ENCODE peak calls at places on chromosomes 3 and 15, in five cellular contexts. J is CD4-positive, alpha-beta T cell; L is nephron progenitor cell; A is psoas muscle; M is testis. S is an unnamed sample.

GRCh38 chr3:138479355-138479964 is 45.0 kb downstream of the ESYT3 start:
- DNase-seq in L (peak), J (no peak), M (peak), A (no peak), S (no peak)

GRCh38 chr15:54518145-54518941 is 540.1 kb downstream of the UNC13C start:
- DNase-seq in L (no peak), J (no peak), A (no peak), M (no peak), S (no peak)

GRCh38 chr3:69718832-69719231 is 20.4 kb upstream of the MITF start:
- DNase-seq in M (no peak), L (no peak), A (no peak), J (no peak), S (no peak)

GRCh38 chr3:32138545-32139104 is 32.2 kb downstream of the GPD1L start:
- DNase-seq in J (no peak), A (no peak), L (no peak), M (no peak), S (no peak)

GRCh38 chr3:106332884-106333283 is 464.1 kb upstream of the CBLB start:
- DNase-seq in J (no peak), M (no peak), A (no peak), L (no peak), S (no peak)

GRCh38 chr3:152470095-152470494 is 201.4 kb downstream of the MBNL1 start:
- DNase-seq in J (no peak), L (no peak), A (no peak), M (no peak), S (no peak)

GRCh38 chr3:177835008-177835407 is 637.7 kb upstream of the TBL1XR1 start:
- DNase-seq in A (no peak), J (no peak), L (peak), M (no peak), S (no peak)

GRCh38 chr3:172892158-172892557 is 141.6 kb downstream of the ECT2 start:
- DNase-seq in L (no peak), M (no peak), J (no peak), A (no peak), S (no peak)

GRCh38 chr15:78004222-78004727 is 73.2 kb downstream of the TBC1D2B start:
- DNase-seq in L (no peak), A (no peak), J (no peak), M (no peak), S (no peak)

GRCh38 chr15:39461536-39462140 is 119.2 kb upstream of the THBS1 start:
- DNase-seq in M (peak), L (no peak), J (no peak), A (peak), S (no peak)

GRCh38 chr15:60804551-60804950 is 325.6 kb upstream of the ICE2 start:
- DNase-seq in A (no peak), M (no peak), L (no peak), J (no peak), S (no peak)

GRCh38 chr15:99508807-99509311 is 56.9 kb upstream of the MEF2A start:
- DNase-seq in L (no peak), A (no peak), M (peak), J (no peak), S (no peak)

GRCh38 chr15:81955709-81956108 is 90.1 kb downstream of the MEX3B start:
- DNase-seq in L (no peak), M (no peak), J (no peak), A (no peak), S (no peak)

GRCh38 chr15:64599716-64600115 is 139.3 kb downstream of the ZNF609 start:
- DNase-seq in J (no peak), M (peak), A (no peak), L (no peak), S (no peak)

GRCh38 chr3:44511238-44511567 is 33.7 kb upstream of the ZNF445 start:
- DNase-seq in L (no peak), M (peak), A (no peak), J (no peak), S (no peak)

GRCh38 chr3:142925140-142925539 is 36.3 kb upstream of the PCOLCE2 start:
- DNase-seq in A (no peak), M (no peak), J (no peak), L (no peak), S (no peak)

GRCh38 chr3:153614131-153614530 is 452.1 kb downstream of the RAP2B start:
- DNase-seq in L (no peak), A (no peak), M (no peak), J (no peak), S (no peak)

GRCh38 chr3:99651561-99651960 is 13.2 kb downstream of the COL8A1 start:
- DNase-seq in J (no peak), M (no peak), L (no peak), A (no peak), S (no peak)

GRCh38 chr3:38706961-38707360 is 57.5 kb upstream of the SCN5A start:
- DNase-seq in A (no peak), J (no peak), M (no peak), L (no peak), S (no peak)

GRCh38 chr3:38713121-38713520 is 63.6 kb upstream of the SCN5A start:
- DNase-seq in A (no peak), L (no peak), J (no peak), M (no peak), S (no peak)

GRCh38 chr3:38702231-38702630 is 52.7 kb upstream of the SCN5A start:
- DNase-seq in A (no peak), J (no peak), M (no peak), L (no peak), S (no peak)

GRCh38 chr3:38711321-38711720 is 61.8 kb upstream of the SCN5A start:
- DNase-seq in L (no peak), A (no peak), J (no peak), M (no peak), S (no peak)

DNA sequence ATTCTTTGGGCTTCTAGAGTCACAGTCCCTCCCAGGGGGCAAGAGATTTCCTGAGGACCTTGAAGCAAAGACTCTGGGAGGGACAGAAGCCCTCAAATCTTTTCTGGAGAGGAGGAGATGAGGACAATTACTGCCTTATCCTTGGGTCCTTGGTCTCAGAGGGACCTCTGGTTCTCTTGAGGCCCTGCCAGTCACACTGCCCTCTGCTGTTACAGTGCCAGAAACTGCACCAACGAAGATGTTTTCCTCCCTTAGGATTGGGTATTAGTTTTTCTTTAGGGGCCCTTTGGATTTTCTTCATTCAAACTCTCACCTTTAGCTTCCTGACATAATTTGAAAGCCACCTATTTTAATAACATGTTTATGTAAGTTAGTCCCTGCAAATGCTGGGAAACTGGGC is 58.2 kb upstream of the SCN5A start:
- DNase-seq in L (no peak), A (no peak), J (no peak), M (peak), S (no peak)
- TF ChIP-seq CTCF in L (peak), A (no peak), J (no peak), M (no peak), S (no peak)

DNA sequence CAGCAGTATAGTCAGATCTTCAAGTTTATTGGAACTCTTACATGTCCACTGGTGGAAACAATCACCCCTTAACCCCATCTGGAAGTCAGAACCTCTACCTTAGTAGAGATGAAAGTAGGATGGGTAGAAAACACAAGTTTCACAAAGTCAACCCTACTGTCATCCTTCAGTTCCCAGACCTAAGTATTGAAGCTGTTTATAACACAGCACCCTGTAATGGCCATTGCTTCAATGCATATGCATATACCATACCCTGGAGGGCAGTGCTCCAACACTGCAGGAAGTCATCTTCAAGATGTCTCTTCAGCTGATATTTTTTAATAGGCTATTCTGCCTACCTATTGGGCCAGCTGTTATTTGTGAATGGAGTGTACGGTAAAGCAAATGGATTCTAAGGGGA is 241.3 kb downstream of the UBE2E2 start:
- DNase-seq in M (no peak), J (no peak), A (no peak), L (no peak), S (no peak)
- TF ChIP-seq CTCF in M (no peak), J (no peak), A (no peak), L (no peak), S (no peak)

DNA sequence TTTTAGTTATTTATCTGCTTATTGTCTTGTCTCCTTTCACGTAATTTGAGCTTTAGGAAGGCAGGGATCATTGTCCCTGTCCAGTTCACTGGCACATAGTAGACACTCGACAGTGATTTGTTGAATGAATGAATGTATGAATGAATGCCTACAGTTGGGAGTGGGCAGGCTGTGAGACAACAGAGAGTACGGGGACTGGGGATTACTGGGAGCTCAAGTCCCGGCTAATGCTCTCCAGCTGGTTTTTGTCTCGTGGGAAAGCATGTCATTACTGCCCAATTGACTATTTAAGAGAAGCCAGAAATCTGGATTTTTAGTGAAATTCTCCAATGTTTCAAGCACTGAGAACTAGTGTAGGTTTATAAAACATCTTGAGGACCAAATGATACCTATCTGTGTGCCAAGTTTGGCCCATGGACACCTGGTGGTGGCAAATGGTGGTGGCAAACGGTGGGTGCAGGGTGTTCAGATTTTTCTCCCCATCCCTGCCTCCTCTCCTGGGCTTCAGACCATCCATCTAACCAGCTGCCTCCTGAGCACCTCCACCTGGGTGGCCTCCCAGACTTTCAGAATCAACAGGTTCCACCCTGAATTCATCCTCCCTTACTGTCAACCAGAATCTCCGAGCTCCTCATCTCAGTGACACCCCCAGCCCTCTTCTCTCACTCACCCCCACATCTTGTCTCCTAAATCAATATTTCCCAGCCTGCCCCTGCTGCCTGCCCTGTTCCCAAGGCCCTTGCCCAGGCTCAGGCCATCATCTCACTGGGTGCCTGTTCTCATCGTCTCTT is 36.2 kb upstream of the TRH start:
- DNase-seq in J (no peak), A (no peak), M (no peak), L (no peak), S (no peak)
- TF ChIP-seq CTCF in J (no peak), A (no peak), M (peak), L (no peak), S (no peak)

GRCh38 chr3:72127213-72127612 is 342.3 kb upstream of the PROK2 start:
- DNase-seq in A (no peak), J (no peak), M (no peak), L (no peak), S (no peak)

GRCh38 chr3:72130565-72130964 is 345.6 kb upstream of the PROK2 start:
- DNase-seq in M (no peak), A (no peak), J (no peak), L (no peak), S (no peak)

GRCh38 chr3:72128906-72129305 is 344.0 kb upstream of the PROK2 start:
- DNase-seq in M (no peak), A (no peak), L (no peak), J (no peak), S (no peak)

GRCh38 chr3:72127843-72128242 is 342.9 kb upstream of the PROK2 start:
- DNase-seq in M (no peak), A (no peak), L (no peak), J (no peak), S (no peak)

DNA sequence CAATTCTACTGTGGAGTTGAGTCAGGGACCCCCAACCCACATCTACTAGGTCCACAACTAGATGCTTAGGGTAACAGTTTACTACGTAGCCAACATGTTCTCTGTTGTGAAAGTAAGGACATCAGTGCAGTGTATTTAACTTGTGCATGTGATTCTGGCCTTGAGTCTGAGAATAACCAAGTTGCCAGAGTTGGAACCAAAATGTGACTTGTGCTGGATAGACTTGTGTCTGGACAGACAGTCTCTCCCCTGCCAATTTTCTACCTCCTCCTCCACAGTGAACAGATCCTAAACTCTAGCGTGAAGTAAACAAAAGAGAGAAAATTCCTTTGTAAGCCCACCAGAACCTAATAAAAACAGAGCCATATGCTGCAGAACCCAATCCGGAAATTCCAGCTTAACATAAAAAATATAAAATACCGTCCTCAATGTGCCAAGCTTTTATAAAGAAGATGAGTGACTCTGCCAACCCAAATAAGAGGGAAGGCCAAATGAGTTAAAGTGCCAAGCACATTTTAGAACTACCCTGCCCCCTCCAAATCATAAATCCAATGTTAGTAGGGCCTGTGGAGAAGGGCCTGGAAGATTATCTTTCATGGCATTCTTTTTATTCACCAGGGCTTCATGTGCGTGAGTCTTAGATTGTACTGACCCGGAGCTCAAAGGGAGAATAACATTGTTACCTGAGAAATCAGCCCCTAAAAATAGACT is 344.6 kb upstream of the PROK2 start:
- DNase-seq in A (no peak), L (no peak), J (no peak), M (no peak), S (no peak)
- TF ChIP-seq CTCF in A (no peak), L (no peak), J (no peak), M (no peak), S (no peak)

GRCh38 chr3:63328386-63328785 is 50.3 kb downstream of the SYNPR start:
- DNase-seq in M (no peak), A (no peak), L (no peak), J (no peak), S (no peak)

GRCh38 chr3:63331520-63331919 is 53.4 kb downstream of the SYNPR start:
- DNase-seq in L (no peak), J (no peak), A (no peak), M (no peak), S (no peak)

GRCh38 chr3:63333815-63334214 is 55.7 kb downstream of the SYNPR start:
- DNase-seq in M (no peak), J (no peak), L (no peak), A (no peak), S (no peak)
- TF ChIP-seq CTCF in M (peak), J (no peak), L (no peak), A (no peak), S (no peak)

GRCh38 chr3:128620268-128620691 is 30.3 kb downstream of the RPN1 start:
- DNase-seq in A (no peak), M (no peak), L (no peak), J (no peak), S (no peak)
- TF ChIP-seq CTCF in A (no peak), M (no peak), L (no peak), J (no peak), S (no peak)

GRCh38 chr3:114450008-114450596 is 156.3 kb downstream of the TIGIT start:
- DNase-seq in L (no peak), A (no peak), J (no peak), M (no peak), S (no peak)
- TF ChIP-seq CTCF in L (no peak), A (peak), J (no peak), M (no peak), S (no peak)

GRCh38 chr3:49427581-49427980 is 1.5 kb downstream of the NICN1 start:
- DNase-seq in J (no peak), M (no peak), A (peak), L (no peak), S (no peak)

GRCh38 chr3:49424816-49425215 is 2.5 kb upstream of the AMT start:
- DNase-seq in M (no peak), A (peak), J (no peak), L (no peak), S (no peak)

GRCh38 chr3:49428697-49429100 is 425 bp downstream of the NICN1 start:
- DNase-seq in J (no peak), M (no peak), L (no peak), A (no peak), S (no peak)
- TF ChIP-seq CTCF in J (no peak), M (no peak), L (no peak), A (no peak), S (no peak)

S was measured in natural killer cell.